ENCODE peak calls at places on chromosomes 12 and 14, in six cellular contexts. R is CD8-positive, alpha-beta T cell; B is A549; A is IMR-90; C is fibroblast of lung; Z is ovary. H is an unnamed sample. For H3K4me1, the result is how much of the 10 kb centered on the place peaks cover.

GRCh38 chr14:51511265-51511664 is 140.4 kb upstream of the FRMD6 start:
- DNase-seq in R (no peak), B (no peak), A (peak), C (no peak), Z (no peak), H (no peak)

GRCh38 chr14:44529026-44529425 is 21.9 kb upstream of the FSCB start:
- DNase-seq in R (no peak), B (no peak), A (no peak), C (peak), Z (no peak), H (no peak)

GRCh38 chr12:9902539-9903228 is 21.4 kb downstream of the KLRF2 start:
- DNase-seq in R (no peak), B (no peak), A (no peak), C (no peak), Z (no peak), H (no peak)

GRCh38 chr12:50660425-50660822 is 103.5 kb upstream of the ATF1 start:
- DNase-seq in R (no peak), B (no peak), A (no peak), C (no peak), Z (no peak), H (no peak)

GRCh38 chr12:19397534-19397933 is 41.8 kb upstream of the AEBP2 start:
- DNase-seq in R (no peak), B (no peak), A (peak), C (no peak), Z (no peak), H (no peak)

GRCh38 chr12:91944637-91945036 is 201.0 kb downstream of the BTG1 start:
- DNase-seq in R (no peak), B (no peak), A (no peak), C (no peak), Z (no peak), H (no peak)

GRCh38 chr14:28142400-28143015 is 624.1 kb upstream of the FOXG1 start:
- DNase-seq in R (no peak), B (no peak), A (no peak), C (peak), Z (no peak), H (no peak)

GRCh38 chr14:52850520-52850919 is 59.1 kb upstream of the GNPNAT1 start:
- DNase-seq in R (no peak), B (no peak), A (no peak), C (peak), Z (no peak), H (no peak)

GRCh38 chr12:62516932-62517331 is 50.3 kb downstream of the MON2 start:
- DNase-seq in R (no peak), B (no peak), A (no peak), C (no peak), Z (no peak), H (no peak)

GRCh38 chr12:113874999-113875561 is 91.0 kb downstream of the RBM19 start:
- DNase-seq in R (no peak), B (no peak), A (peak), C (peak), Z (no peak), H (no peak)

GRCh38 chr12:44287545-44287944 is 451.7 kb downstream of the TMEM117 start:
- DNase-seq in R (no peak), B (no peak), A (peak), C (peak), Z (no peak), H (no peak)

GRCh38 chr12:114400395-114400794 is 5.5 kb downstream of the TBX5 start:
- DNase-seq in R (no peak), B (no peak), A (peak), C (no peak), Z (no peak), H (no peak)

GRCh38 chr12:69238589-69239285 is 632 bp upstream of the CPSF6 start:
- DNase-seq in R (no peak), B (no peak), A (no peak), C (no peak), Z (no peak), H (no peak)

GRCh38 chr12:104219361-104219892 is 3.8 kb downstream of the TXNRD1 start:
- DNase-seq in R (no peak), B (peak), A (peak), C (peak), Z (no peak), H (no peak)

GRCh38 chr12:45644521-45644920 is 85.0 kb upstream of the ARID2 start:
- DNase-seq in R (no peak), B (no peak), A (peak), C (peak), Z (no peak), H (no peak)

GRCh38 chr14:50928002-50928635 is 16.2 kb downstream of the PYGL start:
- DNase-seq in R (no peak), B (no peak), A (peak), C (peak), Z (no peak), H (peak)

GRCh38 chr14:88228519-88229236 is 94.4 kb downstream of the KCNK10 start:
- DNase-seq in R (no peak), B (no peak), A (no peak), C (no peak), Z (no peak), H (no peak)

GRCh38 chr14:68408680-68409079 is 384.2 kb downstream of the ZFP36L1 start:
- DNase-seq in R (no peak), B (no peak), A (peak), C (peak), Z (no peak), H (no peak)

GRCh38 chr14:26328766-26329165 is 269.1 kb downstream of the NOVA1 start:
- DNase-seq in R (no peak), B (no peak), A (no peak), C (no peak), Z (no peak), H (no peak)

GRCh38 chr14:63578300-63578699 is 35.1 kb upstream of the PPP2R5E start:
- DNase-seq in R (no peak), B (no peak), A (peak), C (no peak), Z (no peak), H (no peak)

GRCh38 chr12:2338381-2338780 is 285.6 kb downstream of the CACNA1C start:
- DNase-seq in R (no peak), B (no peak), A (no peak), C (no peak), Z (no peak), H (no peak)

GRCh38 chr12:10968765-10969456 is 17.8 kb downstream of the TAS2R50 start:
- DNase-seq in R (no peak), B (no peak), A (peak), C (peak), Z (peak), H (no peak)

GRCh38 chr14:75232597-75232996 is 46.0 kb upstream of the FOS start:
- DNase-seq in R (peak), B (no peak), A (no peak), C (no peak), Z (no peak), H (no peak)

GRCh38 chr12:107515446-107515958 is 170.1 kb upstream of the PWP1 start:
- DNase-seq in R (peak), B (peak), A (peak), C (peak), Z (no peak), H (no peak)

GRCh38 chr12:46950116-46950515 is 124.3 kb upstream of the SLC38A4 start:
- DNase-seq in R (no peak), B (no peak), A (no peak), C (no peak), Z (no peak), H (no peak)

GRCh38 chr12:111756196-111756595 is 10.5 kb upstream of the ALDH2 start:
- DNase-seq in R (no peak), B (no peak), A (no peak), C (no peak), Z (no peak), H (no peak)

GRCh38 chr12:121391619-121392324 is 8.1 kb upstream of the RNF34 start:
- DNase-seq in R (no peak), B (no peak), A (peak), C (peak), Z (no peak), H (no peak)

GRCh38 chr12:113202300-113203075 is 17.0 kb downstream of the RITA1 start:
- DNase-seq in R (no peak), B (no peak), A (no peak), C (no peak), Z (no peak), H (no peak)

GRCh38 chr12:12032260-12032761 is 38.4 kb upstream of the BCL2L14 start:
- DNase-seq in R (no peak), B (no peak), A (no peak), C (no peak), Z (no peak), H (peak)

DNA sequence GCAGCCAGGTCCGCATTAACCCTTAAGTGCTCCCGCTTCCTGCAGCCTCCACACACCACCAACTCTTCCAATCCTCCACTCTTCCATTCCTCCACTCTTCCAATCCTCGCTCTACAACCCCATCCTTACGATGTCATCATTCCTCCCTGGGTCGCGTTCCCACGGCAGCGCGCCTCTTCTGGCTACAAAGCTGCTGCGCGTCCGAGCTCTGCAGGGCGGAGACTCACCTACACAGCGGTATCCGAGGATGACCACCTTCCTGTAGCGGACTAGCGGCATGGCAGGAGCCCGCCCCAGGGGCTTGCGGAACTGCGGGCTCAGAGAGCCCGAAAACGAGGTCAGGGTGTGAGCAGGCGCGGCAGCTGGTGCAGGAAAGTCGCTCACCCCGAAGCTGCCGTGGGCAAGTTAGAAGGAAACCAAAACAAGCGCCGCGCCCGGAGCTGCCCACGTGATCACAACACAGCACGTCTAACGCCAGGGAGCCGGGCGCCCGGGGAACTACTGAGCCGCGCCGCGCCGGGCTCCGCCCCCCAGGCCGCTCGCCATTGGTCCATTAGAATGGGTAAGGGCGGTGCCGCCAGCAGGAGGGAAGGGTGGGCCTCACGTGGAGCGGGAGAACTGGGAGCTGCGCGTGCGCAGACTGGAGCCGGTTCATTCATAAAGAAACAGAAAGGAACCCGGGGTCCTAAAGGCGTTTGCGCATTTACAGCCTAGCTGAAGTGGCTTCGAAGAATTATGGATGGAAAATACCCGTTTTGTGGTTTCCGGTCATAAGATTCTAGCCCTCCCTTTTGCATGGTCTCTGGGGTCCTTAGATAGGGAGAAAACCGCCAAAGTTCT is at the start of gene RHEBL1:
- DNase-seq in R (peak), B (peak), A (peak), C (peak), Z (peak), H (peak)
- H3K27ac ChIP-seq in R (peak), B (peak), A (no peak), C (peak), Z (no peak), H (peak)

GRCh38 chr12:17592472-17592871 is 497.5 kb downstream of the RERGL start:
- DNase-seq in R (no peak), B (no peak), A (no peak), C (no peak), Z (no peak), H (no peak)

GRCh38 chr12:17591113-17591512 is 498.9 kb downstream of the RERGL start:
- DNase-seq in R (no peak), B (no peak), A (no peak), C (no peak), Z (no peak), H (no peak)

GRCh38 chr12:17593715-17594406 is 496.1 kb downstream of the RERGL start:
- DNase-seq in R (no peak), B (no peak), A (no peak), C (no peak), Z (no peak), H (no peak)

DNA sequence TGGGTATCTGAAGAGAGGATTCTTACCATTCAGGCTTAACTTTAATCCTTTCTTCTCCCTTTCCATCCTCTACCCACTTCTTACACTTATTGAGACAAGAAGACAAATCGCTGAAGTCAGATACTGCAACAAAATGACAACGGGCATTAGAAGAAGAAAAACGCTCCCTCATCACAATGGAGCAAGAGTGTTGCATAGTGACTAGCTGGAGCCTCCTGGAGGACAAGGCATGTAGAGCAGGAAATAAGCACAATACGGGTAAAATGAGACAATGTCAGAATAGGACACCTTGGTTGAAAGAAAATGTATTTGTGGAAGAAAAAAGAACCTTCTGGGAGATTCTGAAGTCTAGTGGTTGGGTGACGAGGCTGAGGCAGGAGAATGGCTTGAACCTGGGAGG is 501.0 kb downstream of the RERGL start:
- DNase-seq in R (no peak), B (peak), A (no peak), C (no peak), Z (no peak), H (no peak)
- TF ChIP-seq CTCF in R (no peak), B (peak), A (no peak), C (no peak), Z (no peak), H (no peak)

GRCh38 chr12:90519285-90519684 is 435.7 kb downstream of the CCER1 start:
- DNase-seq in R (no peak), B (no peak), A (no peak), C (no peak), Z (no peak), H (no peak)
- H3K4me1 ChIP-seq in R (under half), B (under half), A (under half), C (under half), Z (under half), H (under half)

DNA sequence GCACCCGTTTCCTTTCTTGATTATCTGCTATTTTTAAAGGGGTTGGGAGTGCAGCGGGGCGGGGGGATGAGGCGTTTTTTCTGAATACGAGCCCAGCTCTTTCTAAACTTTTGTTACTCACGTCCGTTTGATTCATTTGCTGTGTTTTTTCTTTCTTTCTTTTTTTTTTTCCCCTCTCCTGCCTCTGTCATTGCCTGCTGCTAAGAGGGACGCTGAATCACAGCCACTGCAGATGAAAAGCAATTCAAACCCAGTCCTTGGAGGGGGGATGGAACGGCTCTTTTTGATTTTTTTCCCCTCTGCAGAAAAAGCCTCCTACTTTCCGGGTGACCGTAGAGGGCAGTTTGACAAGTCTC is 606 bp upstream of the RASSF8 start:
- DNase-seq in R (no peak), B (peak), A (peak), C (peak), Z (peak), H (no peak)
- H3K27ac ChIP-seq in R (no peak), B (peak), A (peak), C (peak), Z (peak), H (peak)

DNA sequence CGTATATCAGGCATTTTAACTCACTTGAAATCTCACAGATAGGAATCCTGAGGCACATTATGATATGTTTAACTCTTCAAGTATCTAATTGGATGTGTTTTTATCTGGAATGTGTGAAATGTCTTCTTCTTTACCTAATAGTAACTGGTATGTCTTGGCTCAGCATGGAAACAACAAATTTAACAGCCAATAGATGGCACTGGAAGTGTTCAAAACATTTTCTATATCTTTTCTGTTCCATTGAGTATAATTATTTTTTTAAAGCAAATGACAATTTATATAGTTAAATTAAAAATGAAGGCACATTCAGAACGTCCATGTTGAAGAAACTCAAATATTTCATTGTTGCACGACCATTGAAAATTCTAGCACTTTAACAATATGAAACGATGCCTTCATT is 164.6 kb upstream of the SLC16A7 start:
- DNase-seq in R (no peak), B (no peak), A (peak), C (peak), Z (no peak), H (no peak)
- TF ChIP-seq CTCF in R (no peak), B (no peak), A (peak), C (peak), Z (no peak), H (no peak)

DNA sequence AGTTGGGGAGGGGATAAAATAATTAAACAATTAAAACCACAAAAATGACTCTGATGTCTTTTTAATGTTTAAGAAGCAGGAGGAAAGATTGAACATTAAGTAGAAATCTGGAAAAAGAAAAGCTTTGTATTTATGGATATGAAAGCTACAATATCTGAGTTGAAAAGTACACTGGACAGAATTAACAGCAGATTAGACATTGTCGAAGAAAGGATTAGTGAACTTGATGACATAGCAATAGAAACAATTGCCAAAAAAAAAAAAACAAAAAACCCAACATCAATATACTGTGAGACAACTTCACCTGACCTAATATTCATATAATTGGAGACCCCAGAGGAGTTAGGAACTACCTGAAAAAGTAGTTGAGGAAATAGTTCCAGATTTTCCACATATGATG is 289.5 kb upstream of the RGS6 start:
- DNase-seq in R (no peak), B (no peak), A (no peak), C (no peak), Z (no peak), H (no peak)
- H3K4me1 ChIP-seq in R (under half), B (under half), A (under half), C (under half), Z (under half), H (under half)

H was measured in colonic mucosa.